ENCODE peak calls at places on chromosomes 16 and 17, in five cellular contexts. D is H9, B is H1, X is trophoblast cell, U is neuronal stem cell. A is an unnamed sample.

GRCh38 chr17:81379523-81379942 is 15.7 kb upstream of the BAHCC1 start:
- DNase-seq in U (no peak), D (no peak), B (no peak), X (peak), A (no peak)

GRCh38 chr17:4511199-4511932 is 12.7 kb downstream of the SPNS2 start:
- DNase-seq in B (no peak), U (no peak), X (peak), D (no peak), A (no peak)

GRCh38 chr17:66337866-66338472 is 35.6 kb downstream of the PRKCA start:
- DNase-seq in B (no peak), D (no peak), X (no peak), U (no peak), A (no peak)

GRCh38 chr16:21233045-21233520 is 416 bp upstream of the ANKS4B start:
- DNase-seq in X (no peak), D (no peak), U (no peak), B (no peak), A (no peak)

GRCh38 chr16:12580809-12581208 is 222.9 kb downstream of the CPPED1 start:
- DNase-seq in B (no peak), U (no peak), X (no peak), D (no peak), A (no peak)

GRCh38 chr16:22684282-22685161 is 129.4 kb upstream of the HS3ST2 start:
- DNase-seq in U (no peak), X (no peak), D (no peak), B (no peak), A (no peak)

GRCh38 chr17:51165680-51166197 is 472 bp upstream of the NME2 start:
- DNase-seq in U (no peak), X (peak), D (peak), B (no peak), A (no peak)

GRCh38 chr16:2996298-2996697 is 16.1 kb upstream of the PKMYT1 start:
- DNase-seq in B (no peak), U (no peak), X (no peak), D (no peak), A (no peak)

GRCh38 chr16:1165511-1165910 is 12.6 kb downstream of the CACNA1H start:
- DNase-seq in D (no peak), X (no peak), B (no peak), U (no peak), A (no peak)

GRCh38 chr16:13550254-13550653 is 369.7 kb upstream of the ERCC4 start:
- DNase-seq in B (no peak), X (no peak), U (no peak), D (no peak), A (no peak)

GRCh38 chr17:38982858-38983746 is 15.9 kb upstream of the FBXO47 start:
- DNase-seq in D (peak), B (peak), X (peak), U (peak), A (peak)

GRCh38 chr16:51133691-51134090 is 17.4 kb downstream of the SALL1 start:
- DNase-seq in U (no peak), D (no peak), B (no peak), X (no peak), A (no peak)

GRCh38 chr16:49337814-49338350 is 35.7 kb upstream of the C16orf78 start:
- DNase-seq in U (no peak), X (no peak), D (no peak), B (no peak), A (no peak)

GRCh38 chr16:86519649-86520316 is 9.5 kb downstream of the FOXF1 start:
- DNase-seq in B (no peak), D (peak), U (peak), X (peak), A (peak)

GRCh38 chr16:4381072-4381934 is 9.7 kb downstream of the VASN start:
- DNase-seq in U (no peak), B (no peak), X (peak), D (no peak), A (no peak)

GRCh38 chr16:65410801-65411200 is 288.9 kb upstream of the CDH11 start:
- DNase-seq in B (no peak), U (no peak), D (no peak), X (no peak), A (peak)

GRCh38 chr16:31373235-31373634 is 18.3 kb downstream of the ITGAX start:
- DNase-seq in D (no peak), X (no peak), U (no peak), B (no peak), A (no peak)

GRCh38 chr17:41211845-41212466 is 14.5 kb upstream of the KRTAP9-2 start:
- DNase-seq in X (no peak), B (no peak), U (no peak), D (no peak), A (no peak)

GRCh38 chr17:247767-248166 is 66.3 kb upstream of the DOC2B start:
- DNase-seq in U (no peak), B (no peak), D (no peak), X (no peak), A (no peak)

DNA sequence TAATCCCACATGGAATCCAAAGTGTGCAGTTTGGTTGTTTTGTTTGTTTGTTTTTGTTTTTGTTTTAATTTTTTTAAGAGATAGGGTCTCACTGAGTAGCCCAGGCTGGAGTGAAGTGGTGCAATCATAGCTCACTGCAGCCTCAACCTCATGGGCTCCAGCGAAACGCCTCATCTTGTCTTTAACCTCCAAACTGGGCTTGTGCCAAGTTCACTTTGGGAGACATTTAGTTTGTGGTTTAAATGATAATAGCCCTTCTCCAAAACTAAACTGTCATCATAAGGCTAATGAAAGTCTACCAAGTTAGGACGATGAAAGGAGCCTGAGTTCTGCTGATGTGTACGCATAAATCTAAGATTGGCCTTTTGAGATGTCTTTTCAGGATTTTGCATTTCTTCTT is 6.5 kb upstream of the CARD14 start:
- DNase-seq in U (no peak), D (no peak), X (no peak), B (no peak), A (no peak)
- H3K4me2 ChIP-seq in U (no peak), D (no peak), X (no peak), B (no peak), A (no peak)

GRCh38 chr17:34658796-34659195 is 79.4 kb downstream of the TMEM132E start:
- DNase-seq in B (no peak), U (no peak), D (no peak), X (no peak), A (no peak)
- H2BK12ac ChIP-seq in B (peak), U (no peak), D (no peak), X (no peak), A (no peak)

DNA sequence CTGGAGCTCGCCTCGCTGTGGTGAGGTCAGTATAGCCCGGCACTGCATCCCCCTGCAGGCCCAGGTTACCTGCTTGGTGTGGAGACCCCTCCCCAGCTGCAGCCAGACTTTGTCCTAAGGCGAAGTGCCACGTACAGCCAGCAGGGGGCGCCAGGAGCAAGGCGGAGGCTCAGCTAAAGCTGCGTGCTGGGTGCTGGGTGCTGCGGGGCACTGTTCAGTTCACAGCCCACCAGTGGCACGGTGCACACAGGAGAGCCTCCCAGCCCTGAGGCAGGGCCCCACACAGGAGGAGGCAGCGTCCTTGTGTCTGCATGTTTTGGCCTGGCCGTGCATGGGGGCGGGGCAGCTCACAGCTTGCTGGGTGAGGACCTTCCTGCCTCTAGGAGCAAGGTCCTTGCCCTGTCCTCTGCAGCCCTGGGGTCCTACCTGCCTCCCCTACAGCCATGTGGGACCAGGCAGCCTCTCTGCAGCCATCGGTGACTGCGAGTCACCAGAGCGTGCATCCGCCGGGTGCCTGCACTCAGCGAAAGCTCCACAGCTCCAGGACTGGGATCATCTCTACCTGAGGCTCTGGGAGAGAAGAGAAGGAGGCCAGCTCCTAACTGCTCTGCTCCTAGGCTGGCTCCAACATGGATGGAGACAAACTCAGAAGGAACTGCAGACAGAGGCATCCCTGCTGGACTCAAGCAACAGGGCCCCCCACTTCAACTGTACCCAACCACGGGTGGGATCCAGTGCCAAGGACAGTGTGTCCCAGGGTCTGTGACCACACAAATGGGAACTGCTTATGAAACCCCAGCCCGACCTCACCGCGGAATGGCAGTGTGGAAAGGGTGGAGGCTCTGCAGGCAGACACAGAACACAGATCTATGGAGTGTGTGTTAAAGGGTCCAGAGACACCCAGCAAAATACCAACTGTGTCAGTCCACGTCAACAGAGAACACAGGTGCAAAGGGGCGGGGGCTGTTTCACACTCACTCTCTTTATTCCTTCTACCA is 19.0 kb downstream of the SLC7A5 start:
- DNase-seq in B (no peak), X (peak), U (peak), D (peak), A (peak)
- H3K4me2 ChIP-seq in B (no peak), X (peak), U (no peak), D (no peak), A (no peak)

GRCh38 chr16:70161350-70161749 is 12.2 kb upstream of the CLEC18C start:
- DNase-seq in D (no peak), B (no peak), X (no peak), U (no peak), A (no peak)

GRCh38 chr16:70160388-70160787 is 13.2 kb upstream of the CLEC18C start:
- DNase-seq in D (no peak), U (no peak), B (no peak), X (no peak), A (no peak)

GRCh38 chr16:70162041-70162451 is 11.5 kb upstream of the CLEC18C start:
- DNase-seq in D (no peak), X (no peak), U (no peak), B (no peak), A (peak)

GRCh38 chr16:70159355-70160348 is 13.9 kb upstream of the CLEC18C start:
- DNase-seq in U (no peak), D (no peak), X (no peak), B (no peak), A (no peak)

GRCh38 chr16:70160821-70161220 is 12.8 kb upstream of the CLEC18C start:
- DNase-seq in U (no peak), B (no peak), D (no peak), X (no peak), A (no peak)
- H2BK12ac ChIP-seq in U (no peak), B (no peak), D (no peak), X (no peak), A (no peak)

GRCh38 chr16:81263470-81264200 is 25.1 kb downstream of the BCO1 start:
- DNase-seq in D (no peak), U (no peak), X (peak), B (no peak), A (no peak)

GRCh38 chr16:81265052-81265451 is 26.6 kb downstream of the BCO1 start:
- DNase-seq in U (no peak), X (no peak), B (no peak), D (no peak), A (no peak)

GRCh38 chr16:81264386-81264785 is 25.9 kb downstream of the BCO1 start:
- DNase-seq in B (no peak), X (no peak), D (no peak), U (no peak), A (no peak)

GRCh38 chr16:81265658-81266451 is 27.4 kb downstream of the BCO1 start:
- DNase-seq in U (no peak), D (no peak), B (no peak), X (no peak), A (no peak)

DNA sequence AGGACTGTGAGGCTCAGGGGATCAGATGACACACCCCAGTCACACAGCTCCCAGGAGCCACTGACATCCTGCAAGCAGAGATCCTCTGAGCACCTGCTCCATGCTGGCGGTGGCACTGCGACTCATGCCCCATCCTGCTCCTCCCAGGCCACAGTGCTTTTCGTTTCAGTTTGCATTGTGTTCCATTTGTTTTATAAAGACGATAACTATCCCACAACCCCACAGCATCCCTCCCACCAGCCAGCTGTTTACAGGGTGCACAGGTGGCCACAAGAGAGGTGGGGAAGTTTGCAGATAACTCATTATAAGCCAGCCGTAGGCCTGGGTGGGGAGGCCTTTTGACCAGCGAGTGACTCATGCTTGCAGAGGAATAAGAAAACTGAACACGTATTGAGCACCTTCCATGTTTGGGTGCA is 28.2 kb downstream of the BCO1 start:
- DNase-seq in X (no peak), B (no peak), D (no peak), U (no peak), A (no peak)
- H3K4me2 ChIP-seq in X (no peak), B (no peak), D (no peak), U (no peak), A (no peak)

GRCh38 chr17:76080207-76080933 is 1.4 kb downstream of the ZACN start:
- DNase-seq in X (no peak), U (no peak), B (no peak), D (peak), A (no peak)
- H2BK12ac ChIP-seq in X (no peak), U (no peak), B (peak), D (no peak), A (no peak)

GRCh38 chr16:88809068-88809675 is 2.6 kb downstream of the APRT start:
- DNase-seq in D (no peak), B (no peak), X (no peak), U (no peak), A (no peak)

GRCh38 chr16:88811600-88811849 is 203 bp downstream of the APRT start:
- DNase-seq in B (no peak), U (no peak), D (no peak), X (no peak), A (no peak)

GRCh38 chr16:88810166-88810867 is 1.4 kb downstream of the APRT start:
- DNase-seq in X (peak), D (peak), B (no peak), U (no peak), A (peak)

GRCh38 chr16:88810868-88811599 is 694 bp downstream of the APRT start:
- DNase-seq in B (no peak), U (no peak), X (peak), D (peak), A (peak)

DNA sequence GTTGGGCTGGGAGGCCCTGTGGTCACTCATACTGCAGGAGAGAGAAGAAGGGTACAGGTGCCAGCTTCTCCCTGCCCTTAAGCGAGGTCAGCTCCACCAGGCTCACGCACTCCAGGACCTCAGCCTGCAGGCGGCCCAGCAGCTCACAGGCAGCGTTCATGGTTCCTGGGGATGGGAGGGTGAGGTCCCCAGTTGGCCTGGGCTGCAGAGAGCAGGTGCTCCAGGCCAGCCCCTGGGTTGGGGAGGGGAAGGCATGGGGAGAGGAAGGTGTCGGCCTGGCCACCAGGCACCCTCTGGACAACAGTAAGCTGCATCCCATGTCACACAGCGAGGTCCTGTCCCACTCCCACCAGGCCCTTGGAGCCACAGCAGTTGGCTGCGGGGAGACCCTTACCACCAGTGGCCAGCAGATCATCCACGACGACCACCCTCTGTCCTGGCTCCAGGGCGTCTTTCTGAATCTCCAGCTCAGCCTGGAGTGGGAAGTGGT is 2.0 kb downstream of the APRT start:
- DNase-seq in X (no peak), B (no peak), U (no peak), D (peak), A (no peak)
- H3K4me2 ChIP-seq in X (no peak), B (peak), U (no peak), D (no peak), A (no peak)

A was measured in mesenchymal stem cell.